ENCODE peak calls at places on chromosome 9, in five cellular contexts. L is NCI-H1436; V is mucosa of gallbladder; A is naive thymus-derived CD8-positive, alpha-beta T cell; T is CD4-positive, CD25-positive, alpha-beta regulatory T cell. U is an unnamed sample.

GRCh38 chr9:122445155-122445749 is 32.5 kb downstream of the OR1J1 start:
- DNase-seq in L (no peak), V (no peak), A (no peak), T (no peak), U (peak)

GRCh38 chr9:111037744-111038335 is 430 bp downstream of the LPAR1 start:
- DNase-seq in L (peak), V (no peak), A (no peak), T (no peak), U (no peak)

GRCh38 chr9:126309427-126310179 is 17.0 kb upstream of the MVB12B start:
- DNase-seq in L (peak), V (no peak), A (no peak), T (no peak), U (no peak)

GRCh38 chr9:75039006-75039405 is 10.9 kb upstream of the CARNMT1 start:
- DNase-seq in L (no peak), V (no peak), A (no peak), T (no peak), U (no peak)

GRCh38 chr9:89483592-89484474 is 14.1 kb downstream of the SEMA4D start:
- DNase-seq in L (no peak), V (no peak), A (peak), T (peak), U (no peak)

GRCh38 chr9:14345586-14346237 is 31.8 kb upstream of the NFIB start:
- DNase-seq in L (no peak), V (no peak), A (no peak), T (no peak), U (no peak)

GRCh38 chr9:104868303-104868686 is 59.7 kb downstream of the ABCA1 start:
- DNase-seq in L (no peak), V (no peak), A (no peak), T (no peak), U (no peak)

GRCh38 chr9:78462616-78463015 is 165.7 kb downstream of the PSAT1 start:
- DNase-seq in L (no peak), V (no peak), A (no peak), T (no peak), U (no peak)

GRCh38 chr9:128102861-128103588 is 24.5 kb downstream of the PTGES2 start:
- DNase-seq in L (no peak), V (peak), A (no peak), T (no peak), U (no peak)

U was measured in brain pericyte.